ENCODE peak calls at places on chromosomes 7 and 10, in eight cellular contexts. Y is WERI-Rb-1, P is astrocyte of the spinal cord, B is cardiac muscle cell, A is PC-3, H is mammary epithelial cell, C is ovary, G is fibroblast of the aortic adventitia. J is an unnamed sample.
A peak's percentile ranks its signal among the peaks of the same experiment; 100 is the strongest.

GRCh38 chr7:157431173-157431950 is 94.6 kb downstream of the DNAJB6 start:
- DNase-seq in Y (no peak), P (no peak), B (no peak), A (no peak), H (no peak), C (no peak), G (no peak), J (no peak)

GRCh38 chr7:107224858-107225257 is 56.1 kb downstream of the HBP1 start:
- DNase-seq in Y (peak; percentile 12), P (no peak), B (no peak), A (no peak), H (no peak), C (no peak), G (no peak), J (no peak)

GRCh38 chr10:86586516-86586915 is 64.9 kb upstream of the WAPL start:
- DNase-seq in Y (no peak), P (no peak), B (no peak), A (peak; percentile 12), H (no peak), C (no peak), G (no peak), J (no peak)

GRCh38 chr10:8331896-8332729 is 277.6 kb downstream of the GATA3 start:
- DNase-seq in Y (no peak), P (peak; percentile 79), B (peak; percentile 51), A (peak; percentile 41), H (peak; percentile 86), C (peak; percentile 29), G (peak; percentile 28), J (peak; percentile 47)

GRCh38 chr7:24911213-24911603 is 68.8 kb downstream of the OSBPL3 start:
- DNase-seq in Y (no peak), P (no peak), B (no peak), A (no peak), H (no peak), C (no peak), G (peak; percentile 70), J (no peak)

GRCh38 chr7:158655931-158656441 is 48.6 kb downstream of the NCAPG2 start:
- DNase-seq in Y (no peak), P (no peak), B (no peak), A (peak; percentile 13), H (no peak), C (no peak), G (no peak), J (no peak)

GRCh38 chr10:131207176-131207575 is 104.3 kb downstream of the TCERG1L start:
- DNase-seq in Y (no peak), P (no peak), B (no peak), A (no peak), H (no peak), C (peak; percentile 13), G (no peak), J (no peak)

GRCh38 chr10:46220187-46220586 is 66.6 kb upstream of the ANTXRL start:
- DNase-seq in Y (no peak), P (no peak), B (no peak), A (no peak), H (no peak), C (no peak), G (no peak), J (no peak)

GRCh38 chr7:1708640-1709249 is 38.7 kb downstream of the ELFN1 start:
- DNase-seq in Y (peak; percentile 3), P (no peak), B (no peak), A (no peak), H (no peak), C (peak; percentile 12), G (no peak), J (no peak)

GRCh38 chr7:13920053-13920697 is 69.3 kb downstream of the ETV1 start:
- DNase-seq in Y (no peak), P (peak; percentile 99), B (peak; percentile 87), A (peak; percentile 97), H (peak; percentile 100), C (no peak), G (peak; percentile 97), J (peak; percentile 60)

GRCh38 chr7:44801890-44802289 is 5.4 kb downstream of the PPIA start:
- DNase-seq in Y (no peak), P (no peak), B (no peak), A (no peak), H (peak; percentile 84), C (no peak), G (no peak), J (no peak)

GRCh38 chr10:127046975-127047877 is 142.0 kb downstream of the DOCK1 start:
- DNase-seq in Y (no peak), P (peak; percentile 30), B (no peak), A (no peak), H (no peak), C (no peak), G (peak; percentile 18), J (no peak)

GRCh38 chr10:12846718-12847117 is 154.8 kb downstream of the CCDC3 start:
- DNase-seq in Y (peak; percentile 10), P (no peak), B (no peak), A (no peak), H (no peak), C (no peak), G (peak; percentile 85), J (no peak)

GRCh38 chr7:1100386-1100785 is 12.5 kb downstream of the GPER1 start:
- DNase-seq in Y (no peak), P (no peak), B (no peak), A (no peak), H (no peak), C (no peak), G (no peak), J (no peak)

GRCh38 chr7:38318803-38319416 is 45.5 kb upstream of the TARP start:
- DNase-seq in Y (peak; percentile 81), P (peak; percentile 78), B (peak; percentile 56), A (peak; percentile 73), H (peak; percentile 52), C (no peak), G (peak; percentile 85), J (peak; percentile 32)
- TF ChIP-seq CTCF in Y (peak; percentile 83), P (peak; percentile 84), B (peak; percentile 81), A (peak; percentile 72), H (peak; percentile 71), C (no peak), G (peak; percentile 78), J (peak; percentile 61)

GRCh38 chr7:151432658-151433521 is 7.1 kb downstream of the CRYGN start:
- DNase-seq in Y (no peak), P (no peak), B (no peak), A (no peak), H (peak; percentile 35), C (peak; percentile 27), G (no peak), J (no peak)
- TF ChIP-seq CTCF in Y (peak; percentile 25), P (peak; percentile 20), B (peak; percentile 5), A (no peak), H (no peak), C (no peak), G (peak; percentile 29), J (no peak)

GRCh38 chr10:102669206-102670064 is 25.2 kb downstream of the TRIM8 start:
- DNase-seq in Y (no peak), P (no peak), B (no peak), A (peak; percentile 65), H (peak; percentile 47), C (peak; percentile 36), G (no peak), J (peak; percentile 28)
- TF ChIP-seq CTCF in Y (no peak), P (no peak), B (peak; percentile 40), A (peak; percentile 67), H (peak; percentile 50), C (no peak), G (peak; percentile 34), J (no peak)

DNA sequence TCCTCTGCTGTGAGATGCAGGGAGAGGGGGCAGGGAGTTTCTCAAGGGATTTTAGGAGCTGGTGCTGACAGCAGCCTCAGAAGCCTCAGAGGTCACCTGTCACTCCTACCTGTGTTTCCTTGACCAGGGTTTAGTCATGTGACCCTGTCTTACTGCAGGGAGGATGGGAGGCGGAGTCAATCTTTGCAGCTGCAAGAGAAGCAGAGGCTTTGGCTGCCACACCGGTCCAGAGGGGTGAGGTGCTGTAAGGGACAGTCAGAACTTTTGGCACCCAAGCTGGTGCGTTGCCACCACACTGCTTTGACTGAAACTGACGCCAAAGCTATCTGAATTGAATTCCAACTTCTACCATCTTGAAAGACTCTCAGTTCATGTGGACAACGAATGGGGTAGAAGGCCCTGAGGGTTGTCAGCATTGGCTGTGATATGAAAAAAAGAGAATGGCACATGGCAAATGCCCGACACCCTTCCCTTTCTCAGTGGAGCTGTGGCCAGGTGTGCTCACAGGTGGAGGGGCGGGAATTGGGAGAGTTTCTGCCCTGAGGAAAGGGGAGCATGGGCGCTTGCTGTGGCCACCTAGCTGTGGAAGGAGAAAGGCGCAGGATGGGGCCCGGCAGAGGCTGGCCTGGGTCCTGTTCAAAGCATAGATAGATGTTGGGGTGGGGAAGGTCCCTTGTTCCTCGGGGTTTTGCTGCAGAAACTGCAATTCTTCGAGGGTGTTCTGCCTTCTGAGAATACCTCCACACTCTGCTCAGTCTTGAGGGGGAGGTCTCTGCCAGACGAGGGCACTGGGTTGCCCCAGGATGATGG is 69.3 kb downstream of the ARHGAP22 start:
- DNase-seq in Y (no peak), P (no peak), B (no peak), A (peak; percentile 34), H (no peak), C (no peak), G (no peak), J (no peak)
- TF ChIP-seq CTCF in Y (peak; percentile 51), P (peak; percentile 28), B (no peak), A (peak; percentile 55), H (peak; percentile 30), C (no peak), G (peak; percentile 11), J (no peak)

GRCh38 chr7:28755255-28755654 is 202.9 kb downstream of the TRIL start:
- DNase-seq in Y (no peak), P (peak; percentile 34), B (no peak), A (peak; percentile 61), H (peak; percentile 12), C (no peak), G (peak; percentile 90), J (no peak)

GRCh38 chr7:28758186-28758585 is 199.9 kb downstream of the TRIL start:
- DNase-seq in Y (no peak), P (no peak), B (no peak), A (no peak), H (no peak), C (no peak), G (no peak), J (no peak)

GRCh38 chr7:28749673-28750072 is 208.5 kb downstream of the TRIL start:
- DNase-seq in Y (no peak), P (no peak), B (no peak), A (no peak), H (no peak), C (no peak), G (peak; percentile 67), J (no peak)

GRCh38 chr7:28750981-28751380 is 207.1 kb downstream of the TRIL start:
- DNase-seq in Y (no peak), P (no peak), B (no peak), A (no peak), H (no peak), C (no peak), G (no peak), J (no peak)

DNA sequence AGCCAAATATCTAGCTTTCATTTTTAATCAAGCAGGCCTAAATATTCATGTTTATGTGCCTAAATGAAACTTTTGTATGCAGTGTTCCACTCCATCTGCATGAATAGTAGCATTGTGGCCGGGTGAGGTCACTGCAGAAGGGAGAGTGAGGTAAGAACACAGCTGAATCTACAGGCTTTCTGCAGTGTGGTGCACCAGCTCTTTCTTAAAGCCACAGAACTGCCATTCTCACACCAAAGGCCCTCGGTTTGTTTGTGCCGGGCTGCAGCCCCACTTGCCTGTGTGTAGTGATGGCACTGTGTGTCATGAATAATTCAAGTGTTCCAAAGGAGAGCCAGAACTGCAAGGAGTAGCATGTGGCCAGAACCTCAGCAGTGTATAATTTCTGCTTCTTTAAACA is 204.1 kb downstream of the TRIL start:
- DNase-seq in Y (no peak), P (peak; percentile 78), B (no peak), A (peak; percentile 11), H (peak; percentile 68), C (no peak), G (peak; percentile 45), J (no peak)
- TF ChIP-seq CTCF in Y (no peak), P (peak; percentile 29), B (peak; percentile 19), A (no peak), H (no peak), C (no peak), G (peak; percentile 37), J (no peak)

J was measured in nephron progenitor cell.